ENCODE peak calls at places on chromosomes 3 and 15, in nine cellular contexts. Q is H54; N is GM23248; C is amniotic stem cell; M is progenitor cell of endocrine pancreas; L is CD4-positive, alpha-beta T cell; R is T-cell; G is HuH-7; D is Kasumi-1. O is an unnamed sample.

GRCh38 chr3:185823280-185824044 is 1.4 kb downstream of the IGF2BP2 start:
- DNase-seq in N (peak; percentile 75), L (no peak), G (peak; percentile 37), R (peak; percentile 9), Q (peak; percentile 34), D (peak; percentile 51), M (peak; percentile 44), C (no peak), O (no peak)

GRCh38 chr3:67325231-67325630 is 327.1 kb downstream of the KBTBD8 start:
- DNase-seq in M (no peak), L (no peak), D (no peak), C (no peak), N (no peak), Q (no peak), G (no peak), R (no peak), O (no peak)

GRCh38 chr15:65580287-65580686 is 30.6 kb downstream of the INTS14 start:
- DNase-seq in Q (peak; percentile 30), R (no peak), C (peak; percentile 40), M (no peak), L (no peak), D (no peak), G (no peak), N (peak; percentile 89), O (no peak)

GRCh38 chr3:63979093-63979492 is 44.2 kb downstream of the PSMD6 start:
- DNase-seq in D (no peak), M (no peak), N (no peak), C (no peak), L (no peak), G (no peak), R (peak; percentile 38), Q (no peak), O (no peak)

GRCh38 chr15:78811124-78811824 is at the start of gene ADAMTS7:
- DNase-seq in Q (peak; percentile 75), D (peak; percentile 32), R (peak; percentile 44), M (peak; percentile 84), L (peak; percentile 26), C (peak; percentile 49), G (peak; percentile 96), N (peak; percentile 87), O (no peak)

GRCh38 chr3:41198526-41198925 is 779 bp upstream of the CTNNB1 start:
- DNase-seq in D (peak; percentile 36), L (no peak), R (peak; percentile 8), N (peak; percentile 36), C (no peak), M (no peak), Q (no peak), G (peak; percentile 34), O (no peak)

GRCh38 chr15:45179221-45179985 is 8.4 kb downstream of the SHF start:
- DNase-seq in G (peak; percentile 78), L (peak; percentile 31), N (peak; percentile 38), Q (no peak), D (no peak), R (peak; percentile 45), M (no peak), C (no peak), O (no peak)

GRCh38 chr3:111963424-111963823 is 15.4 kb upstream of the ABHD10 start:
- DNase-seq in C (no peak), D (no peak), R (no peak), L (no peak), N (peak; percentile 91), G (no peak), M (no peak), Q (no peak), O (no peak)

GRCh38 chr15:77426871-77427270 is 6.2 kb downstream of the HMG20A start:
- DNase-seq in M (no peak), N (no peak), G (no peak), D (no peak), L (no peak), C (no peak), Q (no peak), R (no peak), O (no peak)

GRCh38 chr3:170368921-170369320 is 11.4 kb downstream of the SKIL start:
- DNase-seq in Q (no peak), M (no peak), D (peak; percentile 47), C (no peak), R (no peak), L (no peak), G (no peak), N (peak; percentile 40), O (no peak)

GRCh38 chr15:93327364-93327763 is 238.4 kb upstream of the RGMA start:
- DNase-seq in L (no peak), G (no peak), Q (no peak), M (no peak), N (no peak), C (no peak), R (no peak), D (no peak), O (no peak)

GRCh38 chr3:143497382-143497781 is 350.9 kb downstream of the SLC9A9 start:
- DNase-seq in G (no peak), C (no peak), D (no peak), Q (no peak), M (no peak), L (no peak), R (no peak), N (no peak), O (no peak)

GRCh38 chr3:108513961-108514360 is 3.6 kb upstream of the MYH15 start:
- DNase-seq in D (no peak), Q (no peak), G (no peak), R (no peak), M (no peak), L (no peak), N (peak; percentile 42), C (no peak), O (no peak)

GRCh38 chr3:157463819-157464218 is 27.2 kb downstream of the PTX3 start:
- DNase-seq in C (no peak), Q (no peak), R (no peak), G (no peak), L (no peak), M (no peak), N (no peak), D (no peak), O (no peak)

GRCh38 chr3:108602249-108602934 is 12.9 kb downstream of the DZIP3 start:
- DNase-seq in G (no peak), C (no peak), N (no peak), D (no peak), M (no peak), R (peak; percentile 41), Q (no peak), L (peak; percentile 23), O (no peak)

GRCh38 chr15:67343206-67343605 is 88.6 kb downstream of the IQCH start:
- DNase-seq in N (no peak), G (no peak), M (no peak), L (no peak), D (no peak), C (no peak), Q (no peak), R (no peak), O (no peak)

GRCh38 chr3:60609446-60609845 is 641.8 kb downstream of the FHIT start:
- DNase-seq in G (no peak), M (no peak), C (no peak), D (no peak), L (no peak), R (no peak), Q (no peak), N (peak; percentile 14), O (no peak)

GRCh38 chr15:80162059-80162554 is 9.3 kb downstream of the FAH start:
- DNase-seq in M (no peak), R (no peak), C (no peak), L (no peak), Q (no peak), N (no peak), D (no peak), G (no peak), O (no peak)

GRCh38 chr15:68391084-68391483 is 40.9 kb downstream of the ITGA11 start:
- DNase-seq in R (no peak), N (no peak), Q (no peak), G (no peak), M (no peak), D (no peak), C (no peak), L (no peak), O (no peak)

GRCh38 chr3:4983739-4984510 is 4.7 kb downstream of the BHLHE40 start:
- DNase-seq in D (peak; percentile 84), Q (no peak), C (peak; percentile 41), N (peak; percentile 93), G (no peak), M (no peak), R (peak; percentile 62), L (peak; percentile 57), O (peak; percentile 68)

GRCh38 chr15:68789921-68790575 is 30.6 kb downstream of the ANP32A start:
- DNase-seq in L (no peak), R (no peak), Q (no peak), N (peak; percentile 21), M (no peak), G (no peak), D (no peak), C (no peak), O (no peak)

GRCh38 chr15:84956199-84956598 is 25.5 kb upstream of the PDE8A start:
- DNase-seq in Q (no peak), C (no peak), R (no peak), M (no peak), G (no peak), L (no peak), N (no peak), D (no peak), O (no peak)

GRCh38 chr3:45034612-45035252 is 8.6 kb downstream of the CLEC3B start:
- DNase-seq in N (no peak), Q (no peak), L (no peak), D (peak; percentile 65), R (peak; percentile 35), M (no peak), G (no peak), C (no peak), O (peak; percentile 59)

GRCh38 chr3:125591116-125591755 is 4.1 kb downstream of the OSBPL11 start:
- DNase-seq in N (peak; percentile 44), G (no peak), C (no peak), Q (no peak), L (no peak), M (no peak), D (no peak), R (no peak), O (no peak)

GRCh38 chr3:38824349-38824748 is 8.3 kb upstream of the SCN10A start:
- DNase-seq in Q (no peak), R (no peak), G (no peak), M (no peak), C (no peak), D (no peak), N (no peak), L (no peak), O (no peak)

GRCh38 chr3:50627407-50628051 is 10.6 kb downstream of the MAPKAPK3 start:
- DNase-seq in C (peak; percentile 19), L (no peak), M (no peak), N (peak; percentile 92), G (peak; percentile 50), R (no peak), D (peak; percentile 55), Q (peak; percentile 91), O (no peak)

GRCh38 chr15:35606345-35606744 is 60.4 kb upstream of the DPH6 start:
- DNase-seq in G (no peak), N (no peak), R (no peak), Q (no peak), C (no peak), D (no peak), L (no peak), M (no peak), O (no peak)

GRCh38 chr15:89556413-89557262 is 18.6 kb upstream of the TICRR start:
- DNase-seq in C (peak; percentile 47), N (peak; percentile 80), L (peak; percentile 27), G (peak; percentile 57), Q (no peak), D (peak; percentile 70), R (peak; percentile 34), M (peak; percentile 44), O (peak; percentile 23)

GRCh38 chr3:148360046-148360445 is 337.7 kb upstream of the AGTR1 start:
- DNase-seq in D (no peak), C (peak; percentile 5), N (peak; percentile 62), L (no peak), M (no peak), G (no peak), R (no peak), Q (no peak), O (no peak)

O was measured in NK-92 treated with Interleukin-12 subunit alpha and Interleukin-12 subunit beta, amount 100 ng/mL, for 24 hours.